ENCODE peak calls at places on chromosomes 2 and 18, in six cellular contexts. Y, H, K, F, G and E are unnamed samples.

GRCh38 chr2:174588463-174588862 is 9.1 kb downstream of the WIPF1 start:
- DNase-seq in Y (no peak), H (no peak), K (no peak), F (no peak), G (no peak), E (no peak)

GRCh38 chr18:9898792-9899549 is 13.2 kb downstream of the TXNDC2 start:
- DNase-seq in Y (no peak), H (no peak), K (no peak), F (no peak), G (no peak), E (peak; percentile 52)

GRCh38 chr2:196277002-196277401 is 105.6 kb upstream of the STK17B start:
- DNase-seq in Y (no peak), H (no peak), K (peak; percentile 26), F (peak; percentile 71), G (no peak), E (no peak)

GRCh38 chr2:240898108-240898730 is 2.3 kb upstream of the MAB21L4 start:
- DNase-seq in Y (no peak), H (no peak), K (no peak), F (no peak), G (no peak), E (no peak)

GRCh38 chr18:12703714-12704113 is 872 bp downstream of the PSMG2 start:
- DNase-seq in Y (no peak), H (no peak), K (peak; percentile 37), F (peak; percentile 20), G (no peak), E (no peak)

GRCh38 chr2:174763793-174764179 is 486 bp downstream of the CHRNA1 start:
- DNase-seq in Y (no peak), H (no peak), K (no peak), F (no peak), G (no peak), E (no peak)

GRCh38 chr2:114027437-114027836 is 137.5 kb downstream of the ACTR3 start:
- DNase-seq in Y (no peak), H (no peak), K (no peak), F (no peak), G (no peak), E (no peak)

GRCh38 chr2:222946700-222947278 is 86.0 kb downstream of the ACSL3 start:
- DNase-seq in Y (no peak), H (no peak), K (no peak), F (no peak), G (no peak), E (no peak)

GRCh38 chr18:46554406-46554805 is 102.6 kb downstream of the LOXHD1 start:
- DNase-seq in Y (no peak), H (no peak), K (no peak), F (no peak), G (no peak), E (no peak)

GRCh38 chr2:217477583-217477982 is 525.2 kb downstream of the TNS1 start:
- DNase-seq in Y (no peak), H (no peak), K (no peak), F (no peak), G (no peak), E (no peak)

GRCh38 chr2:190578158-190579057 is 43.9 kb upstream of the NEMP2 start:
- DNase-seq in Y (no peak), H (peak; percentile 55), K (no peak), F (peak; percentile 89), G (no peak), E (peak; percentile 60)

GRCh38 chr2:149357058-149357457 is 26.7 kb downstream of the LYPD6 start:
- DNase-seq in Y (no peak), H (no peak), K (no peak), F (no peak), G (no peak), E (no peak)

GRCh38 chr2:98761267-98761781 is 30.4 kb upstream of the MGAT4A start:
- DNase-seq in Y (no peak), H (no peak), K (no peak), F (no peak), G (peak; percentile 71), E (peak; percentile 99)

GRCh38 chr18:58076052-58076451 is 32.0 kb downstream of the NEDD4L start:
- DNase-seq in Y (no peak), H (no peak), K (no peak), F (peak; percentile 32), G (no peak), E (no peak)

GRCh38 chr2:9235388-9236344 is 29.1 kb downstream of the ASAP2 start:
- DNase-seq in Y (peak; percentile 18), H (no peak), K (no peak), F (peak; percentile 61), G (no peak), E (peak; percentile 84)

GRCh38 chr2:8649718-8650117 is 32.1 kb upstream of the ID2 start:
- DNase-seq in Y (no peak), H (no peak), K (no peak), F (no peak), G (no peak), E (no peak)

GRCh38 chr2:218736535-218736934 is 25.9 kb downstream of the TTLL4 start:
- DNase-seq in Y (no peak), H (no peak), K (no peak), F (no peak), G (no peak), E (no peak)